ENCODE peak calls at places on chromosomes 13 and 19, in ten cellular contexts. U, N, D, M, T, E, K, L, B and V are unnamed samples. For H3K4me1, the result is how much of the 10 kb centered on the place peaks cover.

GRCh38 chr19:14214580-14214979 is 8.6 kb upstream of the ADGRL1 start:
- DNase-seq in U (no peak), N (no peak), D (no peak), M (no peak), T (no peak), E (no peak), K (no peak), L (no peak), B (no peak), V (no peak)

GRCh38 chr19:44694184-44694579 is 4.8 kb upstream of the CEACAM16 start:
- DNase-seq in U (no peak), N (no peak), D (no peak), M (no peak), T (no peak), E (no peak), K (no peak), L (no peak), B (no peak), V (no peak)

GRCh38 chr13:66700336-66700735 is 529.8 kb downstream of the PCDH9 start:
- DNase-seq in U (no peak), N (no peak), D (no peak), M (no peak), T (no peak), E (no peak), K (no peak), L (no peak), B (no peak), V (no peak)

GRCh38 chr13:109790951-109791605 is 4.7 kb upstream of the IRS2 start:
- DNase-seq in U (peak), N (no peak), D (no peak), M (peak), T (no peak), E (no peak), K (no peak), L (no peak), B (no peak), V (peak)

GRCh38 chr19:14517840-14518505 is at the start of gene DNAJB1:
- DNase-seq in U (peak), N (peak), D (no peak), M (peak), T (peak), E (no peak), K (no peak), L (peak), B (peak), V (peak)

GRCh38 chr19:7799640-7800355 is 30.2 kb upstream of the EVI5L start:
- DNase-seq in U (peak), N (peak), D (peak), M (peak), T (peak), E (peak), K (no peak), L (peak), B (peak), V (peak)

GRCh38 chr13:42539670-42540069 is 34.3 kb upstream of the TNFSF11 start:
- DNase-seq in U (no peak), N (no peak), D (no peak), M (no peak), T (no peak), E (peak), K (no peak), L (no peak), B (no peak), V (no peak)

GRCh38 chr13:30615851-30616311 is 1.8 kb upstream of the USPL1 start:
- DNase-seq in U (no peak), N (no peak), D (no peak), M (no peak), T (no peak), E (no peak), K (no peak), L (no peak), B (no peak), V (no peak)

GRCh38 chr13:52450793-52451116 is 321 bp upstream of the VPS36 start:
- DNase-seq in U (no peak), N (no peak), D (no peak), M (no peak), T (no peak), E (no peak), K (no peak), L (no peak), B (no peak), V (no peak)

GRCh38 chr13:63190219-63190618 is 1774.6 kb upstream of the PCDH20 start:
- DNase-seq in U (no peak), N (no peak), D (no peak), M (no peak), T (no peak), E (no peak), K (no peak), L (no peak), B (no peak), V (no peak)

GRCh38 chr19:49106648-49107135 is 7.5 kb upstream of the LIN7B start:
- DNase-seq in U (peak), N (no peak), D (peak), M (peak), T (no peak), E (no peak), K (no peak), L (no peak), B (no peak), V (no peak)

GRCh38 chr19:50519006-50519575 is 5.4 kb upstream of the ASPDH start:
- DNase-seq in U (no peak), N (no peak), D (no peak), M (no peak), T (no peak), E (no peak), K (no peak), L (no peak), B (no peak), V (no peak)

GRCh38 chr13:21894091-21894490 is 223.2 kb downstream of the FGF9 start:
- DNase-seq in U (peak), N (no peak), D (no peak), M (peak), T (no peak), E (no peak), K (no peak), L (no peak), B (no peak), V (no peak)

GRCh38 chr19:39199025-39199424 is 2.3 kb downstream of the NCCRP1 start:
- DNase-seq in U (no peak), N (no peak), D (no peak), M (no peak), T (no peak), E (no peak), K (no peak), L (peak), B (no peak), V (no peak)

GRCh38 chr13:110340812-110341444 is 33.8 kb downstream of the COL4A2 start:
- DNase-seq in U (peak), N (peak), D (no peak), M (peak), T (peak), E (no peak), K (no peak), L (peak), B (peak), V (peak)

GRCh38 chr13:80242728-80243427 is 98.0 kb downstream of the SPRY2 start:
- DNase-seq in U (no peak), N (no peak), D (no peak), M (no peak), T (no peak), E (no peak), K (no peak), L (no peak), B (no peak), V (no peak)

GRCh38 chr13:51802601-51803000 is 1.4 kb downstream of the DHRS12 start:
- DNase-seq in U (no peak), N (no peak), D (no peak), M (no peak), T (no peak), E (no peak), K (no peak), L (no peak), B (no peak), V (no peak)

GRCh38 chr13:113861433-113862030 is 2.3 kb downstream of the GAS6 start:
- DNase-seq in U (no peak), N (no peak), D (no peak), M (no peak), T (peak), E (no peak), K (no peak), L (no peak), B (no peak), V (no peak)

GRCh38 chr13:77544365-77544764 is 8.9 kb downstream of the SCEL start:
- DNase-seq in U (peak), N (peak), D (no peak), M (peak), T (no peak), E (no peak), K (no peak), L (peak), B (peak), V (no peak)

GRCh38 chr19:49801966-49802661 is 11.0 kb downstream of the FUZ start:
- DNase-seq in U (peak), N (peak), D (no peak), M (peak), T (peak), E (no peak), K (no peak), L (peak), B (peak), V (no peak)

GRCh38 chr13:34357435-34358232 is 539.7 kb downstream of the RFC3 start:
- DNase-seq in U (no peak), N (no peak), D (no peak), M (no peak), T (no peak), E (no peak), K (no peak), L (no peak), B (no peak), V (no peak)

GRCh38 chr19:12750851-12751250 is 740 bp upstream of the BEST2 start:
- DNase-seq in U (no peak), N (no peak), D (no peak), M (no peak), T (no peak), E (no peak), K (no peak), L (no peak), B (no peak), V (no peak)

GRCh38 chr13:113179374-113180230 is 21.2 kb downstream of the PROZ start:
- DNase-seq in U (no peak), N (no peak), D (no peak), M (no peak), T (no peak), E (no peak), K (no peak), L (no peak), B (no peak), V (no peak)

GRCh38 chr13:52356327-52356726 is 49.6 kb downstream of the THSD1 start:
- DNase-seq in U (no peak), N (no peak), D (no peak), M (no peak), T (no peak), E (no peak), K (no peak), L (no peak), B (no peak), V (no peak)

GRCh38 chr19:21848706-21849105 is 12.7 kb upstream of the ZNF43 start:
- DNase-seq in U (no peak), N (no peak), D (no peak), M (no peak), T (no peak), E (no peak), K (no peak), L (no peak), B (no peak), V (no peak)

GRCh38 chr19:5452594-5453565 is 2.3 kb upstream of the ZNRF4 start:
- DNase-seq in U (no peak), N (no peak), D (peak), M (no peak), T (no peak), E (no peak), K (no peak), L (no peak), B (no peak), V (no peak)

GRCh38 chr19:3725640-3726310 is 17.6 kb downstream of the TJP3 start:
- DNase-seq in U (peak), N (no peak), D (peak), M (peak), T (peak), E (peak), K (no peak), L (no peak), B (no peak), V (no peak)

GRCh38 chr13:44437356-44438233 is 64.0 kb downstream of the SERP2 start:
- DNase-seq in U (no peak), N (no peak), D (no peak), M (no peak), T (no peak), E (no peak), K (no peak), L (no peak), B (no peak), V (no peak)

GRCh38 chr19:8526345-8527062 is 12.5 kb upstream of the ZNF414 start:
- DNase-seq in U (peak), N (peak), D (peak), M (peak), T (peak), E (peak), K (no peak), L (peak), B (peak), V (peak)

GRCh38 chr19:52961981-52962380 is 700 bp downstream of the ZNF816 start:
- DNase-seq in U (no peak), N (no peak), D (no peak), M (no peak), T (no peak), E (no peak), K (no peak), L (no peak), B (no peak), V (no peak)

GRCh38 chr13:42970824-42971669 is 21.0 kb downstream of the EPSTI1 start:
- DNase-seq in U (peak), N (no peak), D (peak), M (peak), T (no peak), E (no peak), K (no peak), L (no peak), B (no peak), V (no peak)

GRCh38 chr19:49546825-49547565 is 19.2 kb downstream of the RCN3 start:
- DNase-seq in U (peak), N (peak), D (peak), M (peak), T (peak), E (peak), K (no peak), L (peak), B (peak), V (no peak)

GRCh38 chr19:15113245-15114152 is 6.3 kb downstream of the SYDE1 start:
- DNase-seq in U (no peak), N (no peak), D (no peak), M (no peak), T (no peak), E (no peak), K (no peak), L (no peak), B (no peak), V (no peak)

GRCh38 chr19:39738809-39739208 is 980 bp upstream of the CLC start:
- DNase-seq in U (no peak), N (no peak), D (no peak), M (no peak), T (no peak), E (no peak), K (no peak), L (no peak), B (no peak), V (no peak)

GRCh38 chr13:97289514-97290298 is 67.6 kb downstream of the MBNL2 start:
- DNase-seq in U (no peak), N (no peak), D (no peak), M (no peak), T (no peak), E (no peak), K (no peak), L (no peak), B (no peak), V (no peak)

DNA sequence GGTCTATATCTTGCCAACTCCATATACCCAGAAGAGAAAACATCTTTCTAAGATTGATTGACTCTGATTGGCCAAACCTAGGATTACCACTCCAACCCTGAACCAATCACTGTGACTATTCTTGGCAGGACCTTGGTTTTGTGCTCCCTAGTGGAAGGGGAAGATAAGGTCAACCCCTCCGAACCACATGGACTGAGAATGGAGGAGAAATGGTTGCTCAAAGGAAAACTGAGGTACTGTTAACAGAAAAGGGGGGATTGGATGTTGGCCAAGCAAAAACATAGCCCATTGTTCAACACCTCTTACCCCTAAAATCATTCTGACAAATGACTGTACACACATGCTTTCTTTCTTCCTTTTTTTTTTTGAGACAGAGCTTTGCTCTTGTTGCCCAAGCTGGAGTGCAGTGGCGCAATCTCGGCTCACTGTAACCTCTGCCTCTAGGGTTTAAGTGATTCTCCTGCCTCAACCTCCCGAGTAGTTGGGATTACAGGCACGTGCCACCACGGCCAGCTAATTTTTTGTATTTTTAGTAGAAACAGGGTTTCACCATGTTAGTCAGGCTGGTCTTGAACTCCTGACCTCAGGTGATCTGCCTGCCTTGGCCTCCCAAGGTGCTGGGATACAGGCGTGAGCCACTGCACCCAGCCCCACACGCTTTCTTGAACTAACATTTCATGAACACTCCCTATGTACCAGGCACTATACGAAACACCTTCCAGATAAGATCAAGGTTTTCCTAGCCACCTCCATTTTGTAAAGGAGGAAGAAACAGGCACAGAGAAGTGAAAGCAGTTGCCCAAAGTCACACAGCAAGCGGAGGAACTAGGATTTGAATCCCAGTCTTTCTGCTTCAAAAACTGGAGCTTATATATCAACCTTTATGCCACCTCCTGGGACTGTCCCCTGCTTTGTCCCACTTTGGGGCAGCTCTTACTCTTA is 6.5 kb downstream of the MEIOSIN start:
- DNase-seq in U (no peak), N (no peak), D (peak), M (no peak), T (no peak), E (no peak), K (no peak), L (no peak), B (no peak), V (no peak)
- TF ChIP-seq POLR2A in U (no peak), N (no peak), D (peak), M (no peak), T (no peak), E (no peak), K (no peak), L (no peak), B (no peak), V (no peak)

GRCh38 chr13:99436013-99436412 is 65.3 kb upstream of the TM9SF2 start:
- DNase-seq in U (no peak), N (no peak), D (no peak), M (no peak), T (no peak), E (no peak), K (no peak), L (no peak), B (no peak), V (no peak)
- H3K4me1 ChIP-seq in U (under half), N (under half), D (under half), M (under half), T (under half), E (under half), K (under half), L (under half), B (under half), V (under half)

GRCh38 chr19:54949412-54949811 is 2.1 kb upstream of the NLRP7 start:
- DNase-seq in U (peak), N (no peak), D (no peak), M (no peak), T (no peak), E (no peak), K (no peak), L (no peak), B (no peak), V (no peak)
- H3K27ac ChIP-seq in U (no peak), N (no peak), D (no peak), M (no peak), T (no peak), E (no peak), K (no peak), L (no peak), B (no peak), V (no peak)

GRCh38 chr19:1247747-1248453 is 483 bp upstream of the MIDN start:
- DNase-seq in U (peak), N (no peak), D (no peak), M (peak), T (no peak), E (no peak), K (no peak), L (peak), B (peak), V (peak)

GRCh38 chr19:1244693-1245451 is 3.3 kb downstream of the ATP5F1D start:
- DNase-seq in U (peak), N (no peak), D (no peak), M (peak), T (no peak), E (no peak), K (no peak), L (peak), B (peak), V (peak)

GRCh38 chr19:1245468-1245867 is 2.9 kb upstream of the MIDN start:
- DNase-seq in U (no peak), N (no peak), D (no peak), M (peak), T (no peak), E (no peak), K (no peak), L (peak), B (no peak), V (no peak)

GRCh38 chr19:1243768-1244692 is 2.5 kb downstream of the ATP5F1D start:
- DNase-seq in U (peak), N (no peak), D (no peak), M (peak), T (peak), E (no peak), K (no peak), L (peak), B (peak), V (peak)

GRCh38 chr19:1245884-1246816 is 2.2 kb upstream of the MIDN start:
- DNase-seq in U (peak), N (no peak), D (no peak), M (peak), T (no peak), E (no peak), K (no peak), L (peak), B (peak), V (peak)
- TF ChIP-seq POLR2A in U (peak), N (no peak), D (no peak), M (peak), T (no peak), E (no peak), K (no peak), L (peak), B (peak), V (peak)

GRCh38 chr13:27638521-27638920 is 16.8 kb downstream of the POLR1D start:
- DNase-seq in U (no peak), N (no peak), D (no peak), M (no peak), T (no peak), E (no peak), K (no peak), L (peak), B (no peak), V (no peak)
- H3K4me1 ChIP-seq in U (under half), N (under half), D (under half), M (under half), T (under half), E (under half), K (half or more), L (under half), B (under half), V (under half)

GRCh38 chr13:33172400-33172799 is 113.2 kb downstream of the STARD13 start:
- DNase-seq in U (no peak), N (no peak), D (no peak), M (no peak), T (no peak), E (no peak), K (no peak), L (no peak), B (no peak), V (no peak)

GRCh38 chr13:33172911-33173310 is 112.6 kb downstream of the STARD13 start:
- DNase-seq in U (no peak), N (no peak), D (no peak), M (no peak), T (no peak), E (no peak), K (no peak), L (no peak), B (no peak), V (no peak)

GRCh38 chr13:33167521-33167920 is 118.0 kb downstream of the STARD13 start:
- DNase-seq in U (no peak), N (no peak), D (no peak), M (no peak), T (no peak), E (no peak), K (no peak), L (no peak), B (no peak), V (no peak)

GRCh38 chr13:33168326-33168960 is 117.1 kb downstream of the STARD13 start:
- DNase-seq in U (no peak), N (no peak), D (no peak), M (no peak), T (no peak), E (no peak), K (no peak), L (no peak), B (no peak), V (no peak)

DNA sequence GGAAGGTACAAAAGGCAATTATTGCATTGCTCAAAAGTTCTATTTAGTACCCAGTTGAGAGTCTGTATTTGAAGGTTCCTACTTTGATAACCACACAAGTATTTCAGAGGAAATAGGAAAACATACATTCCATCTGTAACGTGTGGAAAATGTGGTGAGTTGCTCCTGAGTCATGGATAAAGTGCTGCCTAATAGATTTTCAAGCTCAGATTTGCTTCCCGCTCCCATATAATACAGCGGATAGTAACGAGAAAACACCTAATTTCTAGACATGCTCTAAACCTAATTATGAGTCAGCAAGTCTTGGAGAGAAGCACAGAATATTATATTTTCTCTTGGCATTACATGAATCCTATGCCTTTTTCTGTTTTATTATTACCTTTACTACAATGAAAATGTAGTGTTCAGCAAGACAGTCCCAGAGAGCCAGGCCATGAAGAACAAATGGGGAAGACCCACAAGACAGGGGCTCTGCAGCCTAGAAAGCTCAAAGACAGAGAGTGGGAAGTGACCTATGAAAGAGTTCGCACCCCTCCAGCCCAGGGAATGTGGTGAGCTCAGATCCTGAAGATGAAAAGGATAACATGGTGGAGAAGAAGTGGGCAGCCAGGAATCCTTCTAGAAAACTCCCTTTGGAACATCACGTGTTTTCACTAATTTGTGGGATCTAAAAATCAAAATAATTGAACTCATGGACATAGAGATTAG is 116.1 kb downstream of the STARD13 start:
- DNase-seq in U (no peak), N (no peak), D (no peak), M (no peak), T (no peak), E (no peak), K (no peak), L (no peak), B (no peak), V (no peak)
- H3K27ac ChIP-seq in U (no peak), N (peak), D (no peak), M (no peak), T (no peak), E (no peak), K (peak), L (no peak), B (peak), V (peak)